ENCODE peak calls at places on chromosomes 12 and 14, in seven cellular contexts. One of them, this sample, is unnamed. For H3K4me1, the result is how much of the 10 kb centered on the place peaks cover.

GRCh38 chr12:63958876-63959275 is 114.4 kb downstream of the SRGAP1 start:
- DNase-seq in H1: no peak
- DNase-seq in K562: no peak
- DNase-seq in tibial nerve: no peak
- DNase-seq in GM12878: no peak
- DNase-seq in Peyer's patch: no peak
- DNase-seq in heart left ventricle: no peak
- DNase-seq in this sample: no peak

GRCh38 chr12:87467893-87468292 is 561.3 kb downstream of the C12orf50 start:
- DNase-seq in H1: no peak
- DNase-seq in heart left ventricle: no peak
- DNase-seq in tibial nerve: no peak
- DNase-seq in GM12878: no peak
- DNase-seq in Peyer's patch: no peak
- DNase-seq in K562: no peak
- DNase-seq in this sample: no peak

GRCh38 chr14:100147181-100147631 is 12.2 kb downstream of the DEGS2 start:
- DNase-seq in K562: no peak
- DNase-seq in tibial nerve: no peak
- DNase-seq in GM12878: no peak
- DNase-seq in Peyer's patch: peak
- DNase-seq in H1: no peak
- DNase-seq in heart left ventricle: no peak
- DNase-seq in this sample: no peak

GRCh38 chr12:95548056-95548538 is 3.2 kb downstream of the USP44 start:
- DNase-seq in tibial nerve: peak
- DNase-seq in H1: peak
- DNase-seq in heart left ventricle: no peak
- DNase-seq in GM12878: no peak
- DNase-seq in K562: peak
- DNase-seq in Peyer's patch: no peak
- DNase-seq in this sample: peak

GRCh38 chr12:75699251-75699650 is 187.8 kb upstream of the KRR1 start:
- DNase-seq in Peyer's patch: no peak
- DNase-seq in tibial nerve: no peak
- DNase-seq in K562: no peak
- DNase-seq in heart left ventricle: no peak
- DNase-seq in H1: no peak
- DNase-seq in GM12878: no peak
- DNase-seq in this sample: no peak

GRCh38 chr14:104680806-104681688 is 8.4 kb upstream of the INF2 start:
- DNase-seq in GM12878: no peak
- DNase-seq in Peyer's patch: peak
- DNase-seq in K562: no peak
- DNase-seq in H1: no peak
- DNase-seq in heart left ventricle: peak
- DNase-seq in tibial nerve: no peak
- DNase-seq in this sample: peak

GRCh38 chr12:106953352-106954260 is 2.1 kb upstream of the TMEM263 start:
- DNase-seq in K562: no peak
- DNase-seq in heart left ventricle: no peak
- DNase-seq in H1: no peak
- DNase-seq in tibial nerve: no peak
- DNase-seq in Peyer's patch: no peak
- DNase-seq in GM12878: no peak
- DNase-seq in this sample: no peak

GRCh38 chr12:132554857-132555630 is 55.3 kb downstream of the LRCOL1 start:
- DNase-seq in tibial nerve: no peak
- DNase-seq in GM12878: no peak
- DNase-seq in K562: peak
- DNase-seq in H1: peak
- DNase-seq in heart left ventricle: no peak
- DNase-seq in Peyer's patch: no peak
- DNase-seq in this sample: no peak

GRCh38 chr14:65991124-65991523 is 495.0 kb upstream of the CCDC196 start:
- DNase-seq in Peyer's patch: no peak
- DNase-seq in tibial nerve: no peak
- DNase-seq in H1: no peak
- DNase-seq in GM12878: no peak
- DNase-seq in heart left ventricle: no peak
- DNase-seq in K562: no peak
- DNase-seq in this sample: no peak

GRCh38 chr12:93335603-93336162 is 42.0 kb upstream of the NUDT4 start:
- DNase-seq in tibial nerve: no peak
- DNase-seq in Peyer's patch: no peak
- DNase-seq in K562: no peak
- DNase-seq in H1: no peak
- DNase-seq in heart left ventricle: no peak
- DNase-seq in GM12878: no peak
- DNase-seq in this sample: no peak

GRCh38 chr12:126353604-126354003 is 1288.4 kb downstream of the AACS start:
- DNase-seq in heart left ventricle: no peak
- DNase-seq in K562: no peak
- DNase-seq in Peyer's patch: no peak
- DNase-seq in GM12878: no peak
- DNase-seq in H1: no peak
- DNase-seq in tibial nerve: no peak
- DNase-seq in this sample: no peak

GRCh38 chr14:37985826-37986470 is 221.8 kb upstream of the SSTR1 start:
- DNase-seq in heart left ventricle: no peak
- DNase-seq in tibial nerve: peak
- DNase-seq in K562: peak
- DNase-seq in H1: no peak
- DNase-seq in GM12878: no peak
- DNase-seq in Peyer's patch: no peak
- DNase-seq in this sample: peak

GRCh38 chr12:25924535-25925001 is 33.9 kb upstream of the RASSF8 start:
- DNase-seq in K562: no peak
- DNase-seq in H1: no peak
- DNase-seq in tibial nerve: no peak
- DNase-seq in Peyer's patch: no peak
- DNase-seq in heart left ventricle: no peak
- DNase-seq in GM12878: no peak
- DNase-seq in this sample: no peak

GRCh38 chr12:43336962-43337555 is 214.9 kb downstream of the ADAMTS20 start:
- DNase-seq in H1: no peak
- DNase-seq in tibial nerve: no peak
- DNase-seq in Peyer's patch: no peak
- DNase-seq in heart left ventricle: no peak
- DNase-seq in GM12878: no peak
- DNase-seq in K562: peak
- DNase-seq in this sample: no peak

GRCh38 chr12:75724913-75725312 is 213.5 kb upstream of the KRR1 start:
- DNase-seq in Peyer's patch: no peak
- DNase-seq in K562: no peak
- DNase-seq in heart left ventricle: peak
- DNase-seq in H1: no peak
- DNase-seq in GM12878: no peak
- DNase-seq in tibial nerve: peak
- DNase-seq in this sample: no peak

GRCh38 chr12:11763760-11764520 is 114.5 kb downstream of the ETV6 start:
- DNase-seq in H1: no peak
- DNase-seq in GM12878: no peak
- DNase-seq in heart left ventricle: no peak
- DNase-seq in tibial nerve: no peak
- DNase-seq in Peyer's patch: no peak
- DNase-seq in K562: no peak
- DNase-seq in this sample: no peak
- H3K4me3 ChIP-seq in H1: no peak
- H3K4me3 ChIP-seq in GM12878: no peak
- H3K4me3 ChIP-seq in heart left ventricle: no peak
- H3K4me3 ChIP-seq in tibial nerve: no peak
- H3K4me3 ChIP-seq in Peyer's patch: no peak
- H3K4me3 ChIP-seq in K562: no peak
- H3K4me3 ChIP-seq in this sample: no peak

DNA sequence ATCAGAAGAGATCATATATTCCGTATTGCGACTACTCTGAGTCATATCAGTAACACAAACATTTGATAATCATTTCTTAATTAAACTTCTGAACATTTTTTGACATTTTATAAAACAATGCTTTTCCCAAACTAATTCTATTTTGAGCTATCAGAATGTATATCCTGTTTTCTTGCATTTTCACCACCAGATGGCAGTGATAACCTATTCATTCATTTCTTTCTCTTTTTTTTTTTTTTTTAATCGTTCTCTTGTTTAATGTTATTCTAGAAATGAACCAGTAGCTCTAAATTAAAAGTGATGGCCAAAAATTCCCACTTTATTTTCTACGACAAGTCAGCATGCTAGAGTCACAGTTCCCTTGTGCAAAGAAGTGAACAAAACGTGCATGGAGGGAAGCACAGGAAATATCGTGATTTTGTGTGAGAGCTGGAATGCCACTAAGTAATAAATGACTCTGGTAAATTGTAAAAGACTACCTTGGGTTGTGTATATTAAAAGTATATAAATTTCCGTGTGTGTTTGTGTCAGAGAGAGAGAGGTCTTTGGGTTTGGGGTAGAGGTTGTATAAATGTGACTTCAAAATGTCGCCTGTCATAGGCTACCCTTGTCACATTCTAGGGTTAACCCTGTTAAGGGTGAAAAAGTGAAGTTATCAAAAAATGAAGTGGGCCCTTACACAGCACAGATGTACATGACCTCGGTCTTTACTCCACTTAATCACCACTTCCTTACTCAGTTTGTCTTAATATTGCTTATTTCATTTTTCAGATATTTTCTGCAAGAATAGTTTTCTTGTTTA is 40.4 kb upstream of the LDHB start:
- DNase-seq in H1: no peak
- DNase-seq in GM12878: no peak
- DNase-seq in heart left ventricle: no peak
- DNase-seq in Peyer's patch: no peak
- DNase-seq in K562: no peak
- DNase-seq in tibial nerve: peak
- DNase-seq in this sample: no peak
- H3K4me1 ChIP-seq in H1: under half
- H3K4me1 ChIP-seq in GM12878: under half
- H3K4me1 ChIP-seq in heart left ventricle: under half
- H3K4me1 ChIP-seq in Peyer's patch: under half
- H3K4me1 ChIP-seq in K562: under half
- H3K4me1 ChIP-seq in tibial nerve: under half
- H3K4me1 ChIP-seq in this sample: under half

GRCh38 chr14:75283162-75283883 is 4.7 kb downstream of the FOS start:
- DNase-seq in tibial nerve: peak
- DNase-seq in K562: peak
- DNase-seq in GM12878: no peak
- DNase-seq in heart left ventricle: no peak
- DNase-seq in Peyer's patch: no peak
- DNase-seq in H1: no peak
- DNase-seq in this sample: no peak
- TF ChIP-seq POLR2A in tibial nerve: no peak
- TF ChIP-seq POLR2A in K562: no peak
- TF ChIP-seq POLR2A in GM12878: no peak
- TF ChIP-seq POLR2A in heart left ventricle: no peak
- TF ChIP-seq POLR2A in Peyer's patch: peak
- TF ChIP-seq POLR2A in H1: peak
- TF ChIP-seq POLR2A in this sample: no peak

DNA sequence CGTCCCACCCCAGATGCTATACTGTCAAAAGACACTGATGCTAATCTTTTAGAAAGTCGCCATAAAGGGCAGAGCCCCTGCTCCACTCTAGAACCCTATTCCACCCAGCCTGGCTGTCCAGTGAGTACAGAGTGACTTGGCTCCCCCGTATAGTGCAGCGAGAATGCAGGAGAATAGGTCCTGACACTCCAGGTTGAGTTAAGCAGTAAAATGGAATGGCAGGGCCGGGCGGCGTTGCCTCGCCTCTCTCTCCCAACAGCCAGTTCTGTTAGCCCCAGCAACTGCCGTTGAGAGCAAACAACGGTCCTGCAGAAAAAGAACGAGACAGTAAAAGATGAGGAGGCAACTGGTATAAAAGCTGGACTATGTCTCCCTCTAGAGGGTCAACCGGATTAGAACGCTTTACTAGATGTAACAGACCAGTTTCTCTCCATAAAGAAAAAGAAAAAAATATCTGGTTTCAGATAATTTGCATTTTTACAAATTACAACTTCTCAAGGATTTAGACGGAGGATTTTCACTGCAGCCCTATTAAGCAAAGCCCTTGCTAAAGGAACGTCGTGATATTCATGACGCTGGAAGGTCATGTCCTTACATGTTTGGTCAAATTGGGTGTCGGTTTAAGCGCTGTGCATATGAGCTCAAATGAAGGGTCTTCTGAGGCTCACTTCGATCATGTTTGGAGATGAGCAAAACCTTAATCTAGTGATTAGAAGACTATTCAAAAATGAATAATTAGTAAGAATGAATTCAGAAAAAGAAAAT is 67.5 kb upstream of the USP15 start:
- DNase-seq in tibial nerve: peak
- DNase-seq in K562: peak
- DNase-seq in heart left ventricle: peak
- DNase-seq in H1: no peak
- DNase-seq in GM12878: peak
- DNase-seq in Peyer's patch: no peak
- DNase-seq in this sample: peak
- H3K4me3 ChIP-seq in tibial nerve: peak
- H3K4me3 ChIP-seq in K562: no peak
- H3K4me3 ChIP-seq in heart left ventricle: peak
- H3K4me3 ChIP-seq in H1: peak
- H3K4me3 ChIP-seq in GM12878: no peak
- H3K4me3 ChIP-seq in Peyer's patch: peak
- H3K4me3 ChIP-seq in this sample: peak

DNA sequence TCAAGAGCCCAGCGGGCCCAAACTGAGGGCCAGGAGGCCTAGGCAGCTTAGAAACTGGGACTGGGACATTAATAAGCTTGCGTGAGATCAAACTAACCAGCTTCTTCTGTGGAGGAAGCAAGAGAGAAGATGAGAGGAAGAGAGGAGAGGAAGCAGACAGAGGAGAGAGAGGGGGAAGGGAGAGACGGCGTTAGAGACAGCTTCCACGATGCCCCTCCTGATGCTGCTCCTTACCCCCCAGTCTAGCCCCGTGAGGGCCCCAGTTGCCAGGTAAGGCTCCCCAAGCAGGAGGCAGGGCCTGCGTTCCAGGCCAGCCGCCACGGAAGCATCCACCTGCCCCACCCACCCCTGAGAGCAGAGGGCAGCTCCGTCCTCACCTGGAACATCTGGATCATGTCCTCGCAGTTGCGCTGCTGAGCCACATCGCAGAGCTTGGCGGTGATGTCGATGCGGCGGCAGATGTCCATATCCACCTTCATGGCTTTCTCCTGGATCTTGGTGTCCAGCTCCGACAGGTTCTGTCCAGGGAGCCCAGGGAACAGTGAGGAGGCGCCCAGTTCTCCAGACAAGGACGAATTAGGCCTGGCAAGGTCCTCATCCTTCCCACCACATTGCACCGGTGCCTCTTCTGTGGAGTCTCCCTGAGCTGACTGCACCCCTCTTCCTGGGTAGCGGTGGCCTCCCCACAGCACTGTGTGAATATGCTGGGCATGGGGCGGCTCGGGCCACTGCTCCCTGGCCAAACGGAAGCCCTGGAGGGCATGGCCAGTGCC is 6.3 kb downstream of the IFFO1 start:
- DNase-seq in GM12878: no peak
- DNase-seq in H1: no peak
- DNase-seq in heart left ventricle: no peak
- DNase-seq in K562: no peak
- DNase-seq in tibial nerve: no peak
- DNase-seq in Peyer's patch: no peak
- DNase-seq in this sample: peak
- H3K4me1 ChIP-seq in GM12878: under half
- H3K4me1 ChIP-seq in H1: under half
- H3K4me1 ChIP-seq in heart left ventricle: half or more
- H3K4me1 ChIP-seq in K562: half or more
- H3K4me1 ChIP-seq in tibial nerve: half or more
- H3K4me1 ChIP-seq in Peyer's patch: under half
- H3K4me1 ChIP-seq in this sample: under half

GRCh38 chr12:14239935-14240872 is 125.3 kb upstream of the ATF7IP start:
- DNase-seq in H1: peak
- DNase-seq in tibial nerve: no peak
- DNase-seq in heart left ventricle: no peak
- DNase-seq in Peyer's patch: peak
- DNase-seq in K562: no peak
- DNase-seq in GM12878: peak
- DNase-seq in this sample: no peak
- TF ChIP-seq POLR2A in H1: no peak
- TF ChIP-seq POLR2A in tibial nerve: no peak
- TF ChIP-seq POLR2A in heart left ventricle: no peak
- TF ChIP-seq POLR2A in Peyer's patch: no peak
- TF ChIP-seq POLR2A in K562: no peak
- TF ChIP-seq POLR2A in GM12878: no peak
- TF ChIP-seq POLR2A in this sample: no peak

This sample was measured in right lobe of liver.